ENCODE peak calls at places on chromosomes 6 and 20, in six cellular contexts. H is fibroblast of mammary gland; Z is osteoblast; F is activated naive CD4-positive, alpha-beta T cell; J is mesothelial cell of epicardium; N is SK-MEL-5. E is an unnamed sample.

GRCh38 chr20:50388733-50389436 is 121.3 kb upstream of the PTPN1 start:
- DNase-seq in Z (no peak), H (no peak), N (no peak), F (no peak), J (no peak), E (no peak)

GRCh38 chr6:7773322-7773721 is 47.4 kb downstream of the BMP6 start:
- DNase-seq in F (no peak), N (no peak), H (no peak), Z (no peak), J (no peak), E (no peak)

GRCh38 chr20:31652917-31653385 is 15.2 kb downstream of the COX4I2 start:
- DNase-seq in F (no peak), Z (peak), J (no peak), N (no peak), H (peak), E (peak)

GRCh38 chr6:47034919-47035318 is 7.2 kb downstream of the ADGRF1 start:
- DNase-seq in J (peak), N (peak), F (no peak), Z (no peak), H (peak), E (no peak)

GRCh38 chr20:4997207-4997606 is 4.1 kb downstream of the SLC23A2 start:
- DNase-seq in F (no peak), Z (no peak), N (no peak), H (no peak), J (no peak), E (no peak)

GRCh38 chr6:129671442-129672344 is 38.3 kb downstream of the ARHGAP18 start:
- DNase-seq in Z (no peak), J (no peak), H (peak), F (peak), N (peak), E (no peak)

GRCh38 chr6:108667984-108668383 is 107.3 kb downstream of the FOXO3 start:
- DNase-seq in N (peak), J (no peak), H (peak), Z (peak), F (no peak), E (no peak)

GRCh38 chr6:167329014-167329413 is 4.1 kb downstream of the TTLL2 start:
- DNase-seq in J (no peak), F (no peak), Z (no peak), H (no peak), N (no peak), E (no peak)

GRCh38 chr6:84635081-84635745 is 129.2 kb downstream of the TBX18 start:
- DNase-seq in Z (no peak), J (no peak), N (no peak), H (no peak), F (no peak), E (no peak)

GRCh38 chr20:44134897-44135810 is 51.8 kb downstream of the JPH2 start:
- DNase-seq in N (no peak), Z (no peak), H (no peak), J (no peak), F (no peak), E (no peak)

GRCh38 chr6:156423829-156424228 is 353.3 kb upstream of the ARID1B start:
- DNase-seq in H (no peak), N (no peak), J (no peak), F (no peak), Z (no peak), E (no peak)

GRCh38 chr6:106369739-106370138 is 9.2 kb downstream of the CRYBG1 start:
- DNase-seq in H (no peak), N (no peak), Z (no peak), F (no peak), J (no peak), E (no peak)

GRCh38 chr6:15443119-15443518 is 197.2 kb downstream of the JARID2 start:
- DNase-seq in N (no peak), J (no peak), H (peak), Z (peak), F (no peak), E (no peak)

GRCh38 chr20:49792611-49793010 is 20.0 kb upstream of the SLC9A8 start:
- DNase-seq in F (no peak), J (no peak), Z (no peak), N (no peak), H (no peak), E (no peak)

GRCh38 chr6:38796850-38797249 is 81.7 kb downstream of the DNAH8 start:
- DNase-seq in F (no peak), H (no peak), Z (no peak), N (no peak), J (no peak), E (no peak)

E was measured in D341Med.